ENCODE peak calls at places on chromosomes 4 and X, in ten cellular contexts. W is IMR-90, I is fibroblast of lung, E is MM.1S, V is astrocyte, R is DND-41, S is PC-9, Q is OCI-LY7, C is neural progenitor cell, K is hepatocyte. A is an unnamed sample. For H3K36me3, the result is how much of the 10 kb centered on the place peaks cover.

GRCh38 chr4:101277661-101278060 is 69.7 kb downstream of the PPP3CA start:
- DNase-seq in W (peak), Q (no peak), C (no peak), E (no peak), K (peak), S (no peak), R (no peak), V (peak), I (peak), A (no peak)

GRCh38 chr4:179307297-179308136 is 1865.3 kb upstream of the AGA start:
- DNase-seq in R (peak), S (no peak), C (peak), Q (peak), E (peak), V (peak), K (peak), W (peak), I (peak), A (peak)

GRCh38 chrX:95841863-95842262 is 842.8 kb upstream of the DIAPH2 start:
- DNase-seq in V (no peak), R (no peak), E (no peak), S (no peak), C (no peak), W (no peak), K (no peak), Q (no peak), I (no peak), A (no peak)

GRCh38 chr4:182955411-182955810 is 38.2 kb upstream of the DCTD start:
- DNase-seq in V (peak), S (no peak), C (no peak), K (no peak), Q (no peak), W (peak), I (peak), R (no peak), E (no peak), A (no peak)

GRCh38 chr4:183097251-183098079 is 1.6 kb upstream of the WWC2 start:
- DNase-seq in V (no peak), K (no peak), S (no peak), Q (no peak), C (peak), I (no peak), W (no peak), R (no peak), E (no peak), A (no peak)

GRCh38 chrX:139049455-139049854 is 337.9 kb upstream of the FGF13 start:
- DNase-seq in E (no peak), Q (no peak), R (no peak), V (peak), S (no peak), W (no peak), K (no peak), I (peak), C (no peak), A (no peak)

GRCh38 chr4:158371158-158371557 is 150.5 kb upstream of the RXFP1 start:
- DNase-seq in S (peak), W (peak), V (peak), R (no peak), K (no peak), Q (no peak), C (no peak), E (no peak), I (peak), A (no peak)

GRCh38 chr4:146443525-146443924 is 78.2 kb downstream of the SLC10A7 start:
- DNase-seq in S (no peak), C (no peak), E (no peak), R (no peak), Q (no peak), V (peak), I (peak), W (no peak), K (no peak), A (no peak)

GRCh38 chr4:156805696-156806095 is 165.9 kb downstream of the PDGFC start:
- DNase-seq in K (no peak), E (no peak), W (no peak), S (no peak), V (peak), Q (no peak), I (peak), R (no peak), C (peak), A (no peak)

GRCh38 chrX:120736989-120737388 is 107.1 kb upstream of the C1GALT1C1 start:
- DNase-seq in R (no peak), C (no peak), K (no peak), V (peak), E (no peak), S (peak), W (peak), I (peak), Q (no peak), A (no peak)

GRCh38 chrX:130110379-130111219 is at the start of gene ELF4:
- DNase-seq in R (peak), S (peak), V (no peak), I (peak), W (peak), E (peak), K (peak), Q (peak), C (peak), A (peak)

GRCh38 chr4:7630559-7631287 is 196.0 kb upstream of the PSAPL1 start:
- DNase-seq in W (peak), Q (no peak), E (no peak), K (peak), S (no peak), V (peak), C (no peak), I (peak), R (no peak), A (no peak)
- H2AFZ ChIP-seq in W (peak), Q (no peak), E (no peak), K (no peak), S (no peak), V (peak), C (no peak), I (no peak), R (no peak), A (no peak)

GRCh38 chr4:67480810-67481209 is 64.5 kb downstream of the CENPC start:
- DNase-seq in I (no peak), V (no peak), Q (no peak), S (no peak), E (no peak), R (no peak), C (no peak), K (no peak), W (no peak), A (no peak)

DNA sequence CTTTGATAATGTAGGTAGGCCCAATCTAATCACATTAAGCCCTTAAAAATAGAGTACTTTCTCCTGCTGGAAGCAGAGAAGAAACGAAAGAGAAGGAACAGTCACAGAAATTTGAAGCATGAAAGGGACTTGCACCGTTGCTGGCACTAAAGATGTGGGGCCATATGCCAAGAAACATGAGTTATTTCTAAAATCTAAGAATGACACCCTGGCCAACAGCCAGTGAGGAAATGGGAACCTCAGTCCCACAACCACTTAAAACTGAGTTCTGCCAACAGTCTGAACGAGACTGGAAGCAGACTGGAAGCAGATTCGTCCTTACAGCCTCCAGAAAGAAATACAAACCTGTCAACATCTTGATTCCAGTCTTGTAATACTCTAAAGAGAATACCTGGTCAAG is 70.1 kb downstream of the CENPC start:
- DNase-seq in S (no peak), I (no peak), R (no peak), K (no peak), Q (no peak), C (no peak), W (no peak), E (no peak), V (no peak), A (no peak)
- H3K36me3 ChIP-seq in S (under half), I (under half), R (half or more), K (under half), Q (half or more), C (under half), W (under half), E (under half), V (under half), A (half or more)

GRCh38 chrX:13197961-13198761 is 121.7 kb downstream of the ATXN3L start:
- DNase-seq in S (peak), K (no peak), E (no peak), Q (no peak), W (no peak), C (no peak), V (no peak), R (no peak), I (no peak), A (no peak)
- H3K4me2 ChIP-seq in S (peak), K (peak), E (no peak), Q (no peak), W (no peak), C (peak), V (no peak), R (no peak), I (no peak), A (no peak)

GRCh38 chr4:116811730-116812129 is 273.6 kb downstream of the TRAM1L1 start:
- DNase-seq in W (no peak), E (no peak), Q (no peak), R (no peak), K (no peak), I (no peak), S (no peak), V (no peak), C (no peak), A (no peak)
- H2AFZ ChIP-seq in W (no peak), E (no peak), Q (no peak), R (no peak), K (no peak), I (no peak), S (no peak), V (no peak), C (no peak), A (no peak)

GRCh38 chr4:153523171-153523757 is 57.1 kb downstream of the TMEM131L start:
- DNase-seq in I (peak), Q (peak), E (no peak), C (peak), K (no peak), R (no peak), S (no peak), V (no peak), W (no peak), A (peak)

GRCh38 chr4:153522800-153523089 is 56.6 kb downstream of the TMEM131L start:
- DNase-seq in V (no peak), K (no peak), C (no peak), I (no peak), W (no peak), E (no peak), R (peak), Q (peak), S (no peak), A (no peak)

GRCh38 chr4:153520871-153521329 is 54.7 kb downstream of the TMEM131L start:
- DNase-seq in R (peak), E (no peak), I (no peak), K (no peak), Q (no peak), C (no peak), W (no peak), S (no peak), V (no peak), A (no peak)

GRCh38 chr4:153521467-153521866 is 55.3 kb downstream of the TMEM131L start:
- DNase-seq in W (no peak), C (no peak), S (no peak), Q (peak), E (no peak), I (no peak), V (no peak), R (peak), K (no peak), A (peak)

DNA sequence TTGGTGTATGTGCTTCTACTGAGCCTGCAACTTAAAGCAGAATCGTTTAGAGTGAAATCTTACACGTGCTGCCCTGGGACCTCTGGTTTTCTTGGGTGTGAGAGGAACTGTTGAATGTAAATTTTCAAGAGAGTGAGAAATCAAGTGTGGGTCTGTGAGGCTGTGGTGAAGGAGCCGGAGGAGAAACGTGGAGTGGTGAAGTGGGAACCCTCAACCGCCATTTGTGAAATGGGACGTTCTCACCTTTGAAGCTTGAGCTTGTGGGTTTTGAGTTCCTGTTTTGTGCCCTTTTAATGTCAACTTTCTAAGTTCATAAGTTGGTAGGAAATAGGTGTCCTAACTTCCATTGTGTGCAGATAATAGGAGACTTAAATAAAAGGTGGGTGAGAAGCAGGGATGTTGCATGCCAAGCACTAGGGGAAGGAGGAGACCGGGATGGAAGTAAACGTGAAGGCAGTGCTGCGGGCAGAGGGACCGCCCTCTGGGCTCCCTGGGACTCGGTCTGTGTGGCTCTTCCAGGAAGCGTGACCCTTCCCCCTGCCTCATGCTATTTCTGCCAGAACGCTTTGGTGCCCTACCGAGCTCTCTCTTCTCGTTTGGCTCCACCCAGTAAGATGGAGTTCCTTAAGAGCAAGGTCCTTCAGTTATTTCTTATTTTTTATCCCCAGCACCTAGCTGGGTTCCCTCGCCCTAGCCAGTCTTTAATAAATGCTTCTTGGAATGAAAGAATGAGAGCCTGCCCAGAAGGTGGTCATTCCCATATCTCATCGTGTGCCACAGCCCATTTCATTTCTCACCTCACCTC is 56.0 kb downstream of the TMEM131L start:
- DNase-seq in C (no peak), I (no peak), Q (peak), V (no peak), E (no peak), W (no peak), K (no peak), R (peak), S (no peak), A (no peak)
- H3K36me3 ChIP-seq in C (under half), I (under half), Q (half or more), V (under half), E (under half), W (under half), K (under half), R (half or more), S (under half), A (under half)